ENCODE peak calls at places on chromosome 9, in six cellular contexts. L, C, K, A, Q and J are unnamed samples.
A peak's percentile ranks its signal among the peaks of the same experiment; 100 is the strongest.

GRCh38 chr9:35481347-35481975 is 8.4 kb upstream of the RUSC2 start:
- DNase-seq in L (peak; percentile 56), C (peak; percentile 54), K (peak; percentile 71), A (peak; percentile 49), Q (peak; percentile 35), J (peak; percentile 70)

GRCh38 chr9:106682420-106682819 is 180.5 kb upstream of the ZNF462 start:
- DNase-seq in L (peak; percentile 36), C (no peak), K (no peak), A (no peak), Q (no peak), J (no peak)

GRCh38 chr9:15696979-15697378 is 144.1 kb downstream of the CCDC171 start:
- DNase-seq in L (no peak), C (no peak), K (no peak), A (no peak), Q (no peak), J (no peak)

GRCh38 chr9:115373000-115373709 is 255.2 kb upstream of the TNC start:
- DNase-seq in L (peak; percentile 97), C (no peak), K (no peak), A (no peak), Q (no peak), J (no peak)

GRCh38 chr9:79639354-79639753 is 67.6 kb downstream of the TLE4 start:
- DNase-seq in L (peak; percentile 60), C (no peak), K (no peak), A (no peak), Q (no peak), J (no peak)

GRCh38 chr9:133127340-133127981 is 6.4 kb upstream of the RALGDS start:
- DNase-seq in L (peak; percentile 94), C (peak; percentile 57), K (peak; percentile 95), A (no peak), Q (no peak), J (peak; percentile 66)

GRCh38 chr9:24961787-24962186 is 416.1 kb upstream of the IZUMO3 start:
- DNase-seq in L (no peak), C (no peak), K (no peak), A (no peak), Q (no peak), J (no peak)

GRCh38 chr9:138053996-138054752 is 176.6 kb downstream of the CACNA1B start:
- DNase-seq in L (no peak), C (no peak), K (peak; percentile 6), A (peak; percentile 26), Q (no peak), J (no peak)

GRCh38 chr9:14645648-14646047 is 47.6 kb downstream of the ZDHHC21 start:
- DNase-seq in L (no peak), C (no peak), K (no peak), A (no peak), Q (no peak), J (no peak)

GRCh38 chr9:79221084-79221483 is 350.7 kb upstream of the TLE4 start:
- DNase-seq in L (peak; percentile 87), C (no peak), K (no peak), A (no peak), Q (no peak), J (no peak)

GRCh38 chr9:3876553-3876952 is 350.8 kb upstream of the RFX3 start:
- DNase-seq in L (no peak), C (no peak), K (no peak), A (no peak), Q (no peak), J (no peak)

GRCh38 chr9:77899679-77900354 is 131.8 kb downstream of the GNAQ start:
- DNase-seq in L (peak; percentile 82), C (no peak), K (no peak), A (no peak), Q (no peak), J (no peak)

GRCh38 chr9:75422939-75423522 is 334.7 kb downstream of the OSTF1 start:
- DNase-seq in L (no peak), C (no peak), K (no peak), A (no peak), Q (no peak), J (no peak)

GRCh38 chr9:136996361-136997281 is at the start of gene CLIC3:
- DNase-seq in L (peak; percentile 32), C (no peak), K (no peak), A (peak; percentile 76), Q (peak; percentile 50), J (peak; percentile 83)

GRCh38 chr9:136995370-136995769 is 998 bp downstream of the CLIC3 start:
- DNase-seq in L (no peak), C (no peak), K (no peak), A (no peak), Q (no peak), J (peak; percentile 19)

GRCh38 chr9:136994180-136994884 is 2.0 kb downstream of the CLIC3 start:
- DNase-seq in L (no peak), C (no peak), K (no peak), A (no peak), Q (no peak), J (peak; percentile 19)

GRCh38 chr9:136994885-136995224 is 1.5 kb downstream of the CLIC3 start:
- DNase-seq in L (no peak), C (no peak), K (no peak), A (no peak), Q (no peak), J (no peak)

DNA sequence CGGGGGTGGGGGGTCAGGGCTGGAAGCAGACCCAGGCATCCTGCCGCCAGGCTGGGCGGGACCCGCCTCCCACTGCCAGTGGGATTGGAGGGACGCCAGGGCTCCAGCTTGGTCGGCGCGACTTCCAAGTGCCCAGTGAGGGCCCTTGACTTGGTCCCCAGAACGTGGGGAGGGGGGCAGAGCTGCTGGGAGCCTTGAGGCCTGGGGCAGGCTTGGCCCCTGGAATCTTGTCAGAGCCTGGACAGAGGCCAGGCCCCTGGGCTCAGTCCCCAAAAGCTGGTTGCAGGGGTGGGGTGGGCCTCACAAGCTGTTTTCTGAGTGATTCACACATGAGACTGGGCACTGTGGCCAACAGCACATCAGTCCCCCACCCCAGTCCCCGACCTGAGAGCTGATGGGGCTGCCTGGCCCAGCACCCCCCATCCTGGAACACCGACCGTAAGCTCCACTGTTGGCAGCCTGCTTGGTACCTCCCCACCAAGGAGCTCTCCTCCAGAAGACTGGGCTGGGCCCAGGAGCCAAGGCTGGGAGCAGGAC is 528 bp downstream of the CLIC3 start:
- DNase-seq in L (no peak), C (no peak), K (peak; percentile 45), A (no peak), Q (no peak), J (no peak)
- TF ChIP-seq CTCF in L (no peak), C (no peak), K (no peak), A (no peak), Q (no peak), J (no peak)

GRCh38 chr9:98839166-98839565 is 31.7 kb downstream of the GALNT12 start:
- DNase-seq in L (no peak), C (no peak), K (no peak), A (no peak), Q (no peak), J (no peak)

GRCh38 chr9:98838155-98838904 is 30.9 kb downstream of the GALNT12 start:
- DNase-seq in L (no peak), C (no peak), K (no peak), A (no peak), Q (no peak), J (no peak)

GRCh38 chr9:98836206-98836605 is 28.7 kb downstream of the GALNT12 start:
- DNase-seq in L (no peak), C (no peak), K (no peak), A (no peak), Q (no peak), J (no peak)

GRCh38 chr9:98839724-98840123 is 32.3 kb downstream of the GALNT12 start:
- DNase-seq in L (no peak), C (no peak), K (no peak), A (no peak), Q (no peak), J (no peak)

DNA sequence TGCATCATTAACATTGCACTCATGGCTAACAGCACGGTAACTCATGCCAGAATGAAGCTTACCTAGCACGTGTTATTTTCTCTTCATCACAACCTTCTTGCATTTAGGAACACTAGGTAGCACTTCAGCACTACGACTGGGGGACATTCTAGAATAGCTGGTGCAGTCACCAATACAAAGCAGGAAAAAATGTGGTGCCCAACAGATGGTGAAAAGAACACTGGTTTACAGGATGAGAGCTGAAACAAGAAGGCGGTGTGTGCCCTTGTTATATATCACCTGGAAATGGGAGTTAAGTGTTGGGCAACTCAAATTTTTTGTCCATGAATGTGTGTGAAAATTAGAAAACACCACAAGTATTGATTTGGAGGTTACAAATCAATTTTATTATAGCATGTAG is 30.0 kb downstream of the GALNT12 start:
- DNase-seq in L (no peak), C (no peak), K (no peak), A (no peak), Q (no peak), J (no peak)
- H3K9me3 ChIP-seq in L (no peaks in the 10 kb centered on the region), C (no peaks in the 10 kb centered on the region), K (no peaks in the 10 kb centered on the region), A (no peaks in the 10 kb centered on the region), Q (no peaks in the 10 kb centered on the region), J (no peaks in the 10 kb centered on the region)

DNA sequence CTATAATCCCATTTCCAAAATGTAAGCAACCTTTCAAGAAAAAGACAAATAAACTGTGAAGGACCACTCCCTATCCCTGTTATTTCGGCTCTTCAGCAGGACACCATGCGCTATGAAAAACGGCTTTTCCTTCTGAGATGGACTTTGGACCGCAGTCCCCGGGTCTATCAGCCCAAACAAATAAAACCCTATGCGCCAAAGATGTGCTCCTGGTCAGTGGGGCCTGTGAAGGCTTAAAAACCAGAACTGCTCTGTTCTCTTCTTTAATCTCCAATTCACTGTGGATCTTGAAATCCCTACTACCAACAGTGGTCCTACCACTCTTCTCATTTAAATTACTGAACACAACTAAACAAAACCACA is 33.3 kb downstream of the RAPGEF1 start:
- DNase-seq in L (no peak), C (no peak), K (peak; percentile 57), A (no peak), Q (no peak), J (peak; percentile 51)
- H3K4me1 ChIP-seq in L (peaks cover 69% of the 10 kb centered on the region), C (peaks cover 28% of the 10 kb centered on the region), K (peaks cover 60% of the 10 kb centered on the region), A (peaks cover 7% of the 10 kb centered on the region), Q (peaks cover 17% of the 10 kb centered on the region), J (peaks cover 50% of the 10 kb centered on the region)

DNA sequence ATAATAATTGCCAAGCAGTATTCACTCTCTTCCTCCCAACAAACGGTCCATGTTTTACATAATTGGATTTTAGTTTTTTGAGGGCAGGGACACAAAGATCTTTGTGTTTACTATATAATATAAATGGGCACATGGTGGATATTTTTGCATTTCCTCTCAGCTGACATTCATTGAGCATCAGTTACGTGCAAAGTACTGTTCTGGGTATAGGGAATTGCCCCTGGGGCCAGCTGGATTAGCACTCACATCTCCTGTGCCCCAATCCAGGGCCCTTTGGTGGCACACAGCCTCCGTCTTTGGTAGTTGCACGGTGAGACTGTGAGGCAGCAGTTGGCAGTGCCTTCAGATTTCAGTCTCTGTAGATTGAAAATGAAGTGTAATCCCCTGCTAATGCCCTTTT is 1.6 kb downstream of the TDRD7 start:
- DNase-seq in L (no peak), C (no peak), K (no peak), A (no peak), Q (no peak), J (no peak)
- TF ChIP-seq CTCF in L (no peak), C (no peak), K (no peak), A (no peak), Q (no peak), J (no peak)